ENCODE peak calls at places on chromosomes 1 and 21, in six cellular contexts. One of them, this sample, is unnamed.

GRCh38 chr1:2934173-2934540 is 87.1 kb upstream of the ACTRT2 start:
- DNase-seq in activated naive CD8-positive, alpha-beta T cell treated with anti-CD3 and anti-CD28 coated beads for 36 hours: no peak
- DNase-seq in AG09309: no peak
- DNase-seq in epithelial cell of esophagus: no peak
- DNase-seq in renal cortical epithelial cell: no peak
- DNase-seq in NCI-H1092 treated with DMSO at 0.1 percent for 48 hours: no peak
- DNase-seq in this sample: no peak

GRCh38 chr1:160437432-160438319 is 37.3 kb downstream of the VANGL2 start:
- DNase-seq in activated naive CD8-positive, alpha-beta T cell treated with anti-CD3 and anti-CD28 coated beads for 36 hours: no peak
- DNase-seq in AG09309: no peak
- DNase-seq in renal cortical epithelial cell: no peak
- DNase-seq in epithelial cell of esophagus: no peak
- DNase-seq in NCI-H1092 treated with DMSO at 0.1 percent for 48 hours: no peak
- DNase-seq in this sample: no peak

GRCh38 chr1:96808186-96808585 is 86.6 kb downstream of the PTBP2 start:
- DNase-seq in NCI-H1092 treated with DMSO at 0.1 percent for 48 hours: no peak
- DNase-seq in epithelial cell of esophagus: no peak
- DNase-seq in AG09309: no peak
- DNase-seq in activated naive CD8-positive, alpha-beta T cell treated with anti-CD3 and anti-CD28 coated beads for 36 hours: no peak
- DNase-seq in renal cortical epithelial cell: peak
- DNase-seq in this sample: no peak

GRCh38 chr1:6447016-6447817 is 18.8 kb downstream of the TNFRSF25 start:
- DNase-seq in epithelial cell of esophagus: no peak
- DNase-seq in activated naive CD8-positive, alpha-beta T cell treated with anti-CD3 and anti-CD28 coated beads for 36 hours: no peak
- DNase-seq in NCI-H1092 treated with DMSO at 0.1 percent for 48 hours: no peak
- DNase-seq in AG09309: no peak
- DNase-seq in renal cortical epithelial cell: no peak
- DNase-seq in this sample: no peak

GRCh38 chr1:228032041-228032440 is 25.2 kb downstream of the WNT3A start:
- DNase-seq in activated naive CD8-positive, alpha-beta T cell treated with anti-CD3 and anti-CD28 coated beads for 36 hours: no peak
- DNase-seq in epithelial cell of esophagus: no peak
- DNase-seq in renal cortical epithelial cell: no peak
- DNase-seq in AG09309: no peak
- DNase-seq in NCI-H1092 treated with DMSO at 0.1 percent for 48 hours: no peak
- DNase-seq in this sample: no peak

GRCh38 chr1:187413770-187414169 is 585.0 kb downstream of the PLA2G4A start:
- DNase-seq in NCI-H1092 treated with DMSO at 0.1 percent for 48 hours: peak
- DNase-seq in renal cortical epithelial cell: peak
- DNase-seq in activated naive CD8-positive, alpha-beta T cell treated with anti-CD3 and anti-CD28 coated beads for 36 hours: no peak
- DNase-seq in epithelial cell of esophagus: peak
- DNase-seq in AG09309: no peak
- DNase-seq in this sample: no peak

GRCh38 chr1:38037481-38037939 is 9.1 kb downstream of the POU3F1 start:
- DNase-seq in AG09309: no peak
- DNase-seq in activated naive CD8-positive, alpha-beta T cell treated with anti-CD3 and anti-CD28 coated beads for 36 hours: peak
- DNase-seq in epithelial cell of esophagus: peak
- DNase-seq in renal cortical epithelial cell: no peak
- DNase-seq in NCI-H1092 treated with DMSO at 0.1 percent for 48 hours: no peak
- DNase-seq in this sample: no peak

GRCh38 chr1:17136936-17137335 is 17.7 kb upstream of the PADI2 start:
- DNase-seq in epithelial cell of esophagus: no peak
- DNase-seq in AG09309: no peak
- DNase-seq in renal cortical epithelial cell: no peak
- DNase-seq in activated naive CD8-positive, alpha-beta T cell treated with anti-CD3 and anti-CD28 coated beads for 36 hours: no peak
- DNase-seq in NCI-H1092 treated with DMSO at 0.1 percent for 48 hours: no peak
- DNase-seq in this sample: no peak

GRCh38 chr1:229148041-229148671 is 122.8 kb upstream of the RAB4A start:
- DNase-seq in activated naive CD8-positive, alpha-beta T cell treated with anti-CD3 and anti-CD28 coated beads for 36 hours: no peak
- DNase-seq in AG09309: no peak
- DNase-seq in renal cortical epithelial cell: no peak
- DNase-seq in epithelial cell of esophagus: no peak
- DNase-seq in NCI-H1092 treated with DMSO at 0.1 percent for 48 hours: peak
- DNase-seq in this sample: no peak

GRCh38 chr1:88141499-88142074 is 542.5 kb upstream of the PKN2 start:
- DNase-seq in NCI-H1092 treated with DMSO at 0.1 percent for 48 hours: no peak
- DNase-seq in activated naive CD8-positive, alpha-beta T cell treated with anti-CD3 and anti-CD28 coated beads for 36 hours: no peak
- DNase-seq in epithelial cell of esophagus: no peak
- DNase-seq in renal cortical epithelial cell: no peak
- DNase-seq in AG09309: no peak
- DNase-seq in this sample: no peak

GRCh38 chr1:63663873-63664272 is 70.7 kb downstream of the PGM1 start:
- DNase-seq in epithelial cell of esophagus: peak
- DNase-seq in activated naive CD8-positive, alpha-beta T cell treated with anti-CD3 and anti-CD28 coated beads for 36 hours: no peak
- DNase-seq in NCI-H1092 treated with DMSO at 0.1 percent for 48 hours: no peak
- DNase-seq in renal cortical epithelial cell: peak
- DNase-seq in AG09309: no peak
- DNase-seq in this sample: no peak

GRCh38 chr21:44872568-44873355 is 728 bp downstream of the PTTG1IP start:
- DNase-seq in epithelial cell of esophagus: peak
- DNase-seq in renal cortical epithelial cell: no peak
- DNase-seq in AG09309: no peak
- DNase-seq in activated naive CD8-positive, alpha-beta T cell treated with anti-CD3 and anti-CD28 coated beads for 36 hours: peak
- DNase-seq in NCI-H1092 treated with DMSO at 0.1 percent for 48 hours: peak
- DNase-seq in this sample: no peak

GRCh38 chr1:42456754-42457089 is 379 bp downstream of the PPCS start:
- DNase-seq in AG09309: no peak
- DNase-seq in activated naive CD8-positive, alpha-beta T cell treated with anti-CD3 and anti-CD28 coated beads for 36 hours: peak
- DNase-seq in NCI-H1092 treated with DMSO at 0.1 percent for 48 hours: peak
- DNase-seq in epithelial cell of esophagus: peak
- DNase-seq in renal cortical epithelial cell: peak
- DNase-seq in this sample: peak

GRCh38 chr1:244052011-244052727 is 1.1 kb downstream of the ZBTB18 start:
- DNase-seq in renal cortical epithelial cell: no peak
- DNase-seq in epithelial cell of esophagus: no peak
- DNase-seq in NCI-H1092 treated with DMSO at 0.1 percent for 48 hours: peak
- DNase-seq in AG09309: no peak
- DNase-seq in activated naive CD8-positive, alpha-beta T cell treated with anti-CD3 and anti-CD28 coated beads for 36 hours: no peak
- DNase-seq in this sample: no peak

GRCh38 chr1:94316836-94317789 is 79.7 kb upstream of the ARHGAP29 start:
- DNase-seq in activated naive CD8-positive, alpha-beta T cell treated with anti-CD3 and anti-CD28 coated beads for 36 hours: no peak
- DNase-seq in AG09309: no peak
- DNase-seq in renal cortical epithelial cell: peak
- DNase-seq in NCI-H1092 treated with DMSO at 0.1 percent for 48 hours: no peak
- DNase-seq in epithelial cell of esophagus: peak
- DNase-seq in this sample: no peak

This sample was measured in foreskin keratinocyte.